ENCODE peak calls at places on chromosome 15, in seven cellular contexts. F, D, I, W, E, B and H are unnamed samples.

GRCh38 chr15:47750030-47750739 is 32.9 kb downstream of the SEMA6D start:
- DNase-seq in F (no peak), D (no peak), I (no peak), W (no peak), E (no peak), B (peak; percentile 84), H (no peak)

GRCh38 chr15:62624541-62625399 is 417.8 kb upstream of the TPM1 start:
- DNase-seq in F (no peak), D (no peak), I (no peak), W (no peak), E (peak; percentile 14), B (no peak), H (peak; percentile 36)

GRCh38 chr15:29455530-29455929 is 185.9 kb upstream of the NSMCE3 start:
- DNase-seq in F (no peak), D (no peak), I (no peak), W (no peak), E (no peak), B (no peak), H (no peak)

GRCh38 chr15:35936284-35936683 is 390.3 kb upstream of the DPH6 start:
- DNase-seq in F (no peak), D (no peak), I (no peak), W (no peak), E (no peak), B (no peak), H (no peak)

GRCh38 chr15:28191832-28192231 is 92.7 kb upstream of the OCA2 start:
- DNase-seq in F (peak; percentile 82), D (peak; percentile 48), I (peak; percentile 71), W (peak; percentile 17), E (peak; percentile 39), B (no peak), H (peak; percentile 62)

GRCh38 chr15:45169608-45170480 is 17.9 kb downstream of the SHF start:
- DNase-seq in F (no peak), D (no peak), I (no peak), W (no peak), E (no peak), B (no peak), H (no peak)

GRCh38 chr15:37765809-37766208 is 168.6 kb upstream of the TMCO5A start:
- DNase-seq in F (no peak), D (no peak), I (no peak), W (peak; percentile 35), E (no peak), B (peak; percentile 53), H (no peak)

GRCh38 chr15:100235030-100235617 is 106.7 kb downstream of the ADAMTS17 start:
- DNase-seq in F (no peak), D (no peak), I (no peak), W (no peak), E (peak; percentile 9), B (no peak), H (no peak)

GRCh38 chr15:92808611-92809063 is 91.5 kb upstream of the CHD2 start:
- DNase-seq in F (peak; percentile 83), D (peak; percentile 52), I (peak; percentile 80), W (no peak), E (peak; percentile 44), B (no peak), H (peak; percentile 21)

DNA sequence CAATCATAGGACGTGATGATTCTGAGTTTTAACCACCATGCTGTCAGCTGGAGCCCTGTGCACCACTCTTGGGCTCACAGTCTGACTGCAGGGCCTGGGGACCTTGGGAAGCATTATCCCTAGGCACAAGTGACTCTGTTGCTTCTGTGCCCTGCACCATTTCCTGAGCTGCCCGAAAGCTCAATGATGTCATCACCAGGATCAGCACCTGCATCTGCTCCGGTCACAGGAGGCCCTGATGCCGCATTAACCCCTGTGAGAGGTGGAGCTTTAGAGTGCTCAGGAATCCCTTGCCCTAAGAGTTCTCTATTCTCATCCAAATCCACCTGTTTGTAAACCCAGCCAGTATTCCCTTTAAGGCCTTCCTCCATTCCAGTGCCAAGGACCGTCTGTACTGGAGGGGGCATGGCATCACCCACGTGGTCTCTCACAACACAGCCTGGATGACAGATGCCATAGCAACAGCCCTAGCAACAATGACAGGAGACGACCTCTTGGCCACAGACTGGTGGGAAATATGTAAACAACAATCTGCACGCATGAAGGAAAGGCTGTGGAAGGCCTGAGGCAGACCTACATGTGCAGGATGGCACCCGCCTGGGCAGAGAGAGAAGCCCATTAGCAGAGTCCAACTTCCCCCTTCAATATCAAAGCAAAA is 37.9 kb downstream of the NTRK3 start:
- DNase-seq in F (no peak), D (no peak), I (no peak), W (no peak), E (no peak), B (no peak), H (peak; percentile 35)
- H3K27ac ChIP-seq in F (no peak overlapping the region), D (no peak overlapping the region), I (no peak overlapping the region), W (no peak overlapping the region), E (no peak overlapping the region), B (no peak overlapping the region), H (peak overlapping the region; percentile 58)

GRCh38 chr15:64599716-64600115 is 139.3 kb downstream of the ZNF609 start:
- DNase-seq in F (no peak), D (no peak), I (no peak), W (no peak), E (no peak), B (peak; percentile 20), H (no peak)

GRCh38 chr15:64599226-64599625 is 138.8 kb downstream of the ZNF609 start:
- DNase-seq in F (no peak), D (no peak), I (no peak), W (no peak), E (no peak), B (no peak), H (no peak)

GRCh38 chr15:64596701-64597468 is 136.5 kb downstream of the ZNF609 start:
- DNase-seq in F (no peak), D (no peak), I (no peak), W (no peak), E (peak; percentile 12), B (peak; percentile 62), H (no peak)

GRCh38 chr15:64600794-64601193 is 140.4 kb downstream of the ZNF609 start:
- DNase-seq in F (no peak), D (no peak), I (no peak), W (no peak), E (no peak), B (no peak), H (no peak)

DNA sequence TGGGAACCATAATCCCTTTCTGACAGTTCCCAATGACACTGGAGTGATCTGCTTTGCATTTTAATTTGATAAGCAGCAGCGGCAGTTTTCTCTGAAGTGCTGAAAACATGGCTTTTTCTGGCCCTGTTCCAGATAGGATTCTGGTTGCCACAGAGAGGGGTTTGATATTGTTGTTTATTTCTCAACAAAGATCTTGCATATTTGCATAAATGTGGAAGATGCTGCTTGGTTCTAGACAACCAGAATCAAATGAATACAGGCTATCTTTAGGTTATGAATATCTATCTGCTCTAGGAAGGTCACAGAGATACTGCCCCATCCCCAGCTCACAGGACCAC is 137.1 kb downstream of the ZNF609 start:
- DNase-seq in F (no peak), D (no peak), I (no peak), W (no peak), E (no peak), B (no peak), H (no peak)
- H3K4me3 ChIP-seq in F (no peak overlapping the region), D (no peak overlapping the region), I (no peak overlapping the region), W (no peak overlapping the region), E (no peak overlapping the region), B (no peak overlapping the region), H (peak overlapping the region; percentile 20)

GRCh38 chr15:67106764-67107013 is 41.3 kb downstream of the SMAD3 start:
- DNase-seq in F (no peak), D (no peak), I (no peak), W (no peak), E (no peak), B (no peak), H (no peak)

GRCh38 chr15:67105991-67106763 is 40.8 kb downstream of the SMAD3 start:
- DNase-seq in F (peak; percentile 60), D (no peak), I (no peak), W (no peak), E (no peak), B (peak; percentile 60), H (no peak)

GRCh38 chr15:67104453-67104852 is 39.1 kb downstream of the SMAD3 start:
- DNase-seq in F (peak; percentile 19), D (no peak), I (no peak), W (no peak), E (no peak), B (peak; percentile 51), H (no peak)

GRCh38 chr15:67103869-67104268 is 38.5 kb downstream of the SMAD3 start:
- DNase-seq in F (peak; percentile 6), D (no peak), I (no peak), W (no peak), E (no peak), B (peak; percentile 87), H (no peak)

DNA sequence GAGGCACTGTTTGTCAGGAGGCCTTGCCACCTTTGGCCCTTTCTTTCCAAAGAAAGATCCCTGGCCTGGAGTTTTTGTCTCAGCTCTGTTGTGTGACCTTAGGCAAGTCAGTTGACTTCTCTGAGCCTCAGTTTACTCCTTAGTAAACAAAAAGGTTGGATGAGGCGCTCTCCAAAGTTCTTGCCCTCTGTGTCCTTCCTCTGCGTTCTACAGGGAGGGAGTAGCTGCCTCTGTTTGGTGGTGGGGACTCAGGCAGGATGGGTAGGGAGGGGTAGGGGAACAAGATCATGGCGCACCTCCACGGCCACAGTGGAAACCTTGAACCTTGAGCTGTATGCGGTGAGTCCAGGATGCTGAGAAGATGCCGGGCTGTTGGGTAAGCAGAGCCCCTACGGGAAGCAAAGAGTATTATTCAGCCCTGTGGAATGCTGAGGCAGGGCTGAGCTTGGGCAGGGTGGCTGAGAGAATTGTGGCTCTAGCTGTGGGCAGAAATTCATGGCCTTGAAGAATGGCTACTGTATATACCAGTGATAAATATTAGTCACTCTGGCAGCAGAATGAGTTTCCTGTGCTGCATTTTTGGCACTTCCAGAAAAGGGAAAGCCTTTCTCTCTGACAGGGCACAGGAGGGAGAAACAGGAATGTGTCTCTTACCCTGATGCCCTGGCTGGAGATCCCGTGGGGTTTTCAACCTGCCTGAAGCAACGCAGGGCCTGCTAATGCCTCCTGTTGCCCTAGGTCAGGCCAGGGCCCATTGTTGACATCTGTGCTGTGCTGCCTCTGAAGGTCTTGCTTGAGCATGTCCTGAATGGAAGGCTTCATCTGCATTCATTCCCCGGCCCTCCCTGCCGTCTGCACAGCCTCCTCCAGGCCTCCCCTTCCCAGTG is 39.9 kb downstream of the SMAD3 start:
- DNase-seq in F (peak; percentile 85), D (no peak), I (peak; percentile 71), W (peak; percentile 58), E (no peak), B (peak; percentile 96), H (no peak)
- H3K27ac ChIP-seq in F (peak overlapping the region; percentile 98), D (peak overlapping the region; percentile 73), I (peak overlapping the region; percentile 90), W (peak overlapping the region; percentile 80), E (peak overlapping the region; percentile 63), B (peak overlapping the region; percentile 95), H (peak overlapping the region; percentile 16)

DNA sequence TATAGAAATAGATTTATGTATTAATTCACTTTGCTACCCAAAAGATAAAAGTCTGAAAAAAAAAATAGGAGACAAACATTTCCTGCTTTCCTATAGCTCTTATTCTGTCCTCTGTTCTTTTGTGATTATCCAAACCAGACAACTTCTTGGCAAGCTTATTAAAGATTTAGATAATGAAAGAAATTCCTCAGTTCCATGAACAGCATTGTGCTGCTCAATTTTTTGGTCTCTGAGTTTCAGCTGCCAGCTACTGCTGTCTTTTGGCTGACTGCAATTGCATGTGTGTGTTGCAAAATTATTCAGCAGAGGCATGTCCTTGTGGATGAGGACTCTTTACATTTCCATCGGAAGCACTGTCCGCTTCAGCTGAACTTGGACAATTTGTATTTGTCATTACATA is 397.3 kb upstream of the RASGRP1 start:
- DNase-seq in F (no peak), D (no peak), I (no peak), W (no peak), E (no peak), B (peak; percentile 55), H (no peak)
- H3K4me3 ChIP-seq in F (no peak overlapping the region), D (no peak overlapping the region), I (no peak overlapping the region), W (no peak overlapping the region), E (no peak overlapping the region), B (no peak overlapping the region), H (no peak overlapping the region)